ENCODE peak calls at places on chromosome 3, in four cellular contexts. One of them, this sample, is unnamed.

GRCh38 chr3:153338487-153338886 is 176.5 kb downstream of the RAP2B start:
- ATAC-seq in SK-N-SH treated with all-trans-retinoic acid at 6 μM for 48 hours: no peak
- ATAC-seq in activated T-cell treated with anti-CD3 and anti-CD28 coated beads, Interleukin-2, amount 50 U/mL, for 4 hours: no peak
- ATAC-seq in T-cell: no peak
- ATAC-seq in this sample: peak

GRCh38 chr3:23671901-23672589 is 133.7 kb upstream of the UBE2E1 start:
- ATAC-seq in SK-N-SH treated with all-trans-retinoic acid at 6 μM for 48 hours: no peak
- ATAC-seq in activated T-cell treated with anti-CD3 and anti-CD28 coated beads, Interleukin-2, amount 50 U/mL, for 4 hours: no peak
- ATAC-seq in T-cell: no peak
- ATAC-seq in this sample: no peak

GRCh38 chr3:100600181-100601042 is 9.0 kb upstream of the ADGRG7 start:
- ATAC-seq in SK-N-SH treated with all-trans-retinoic acid at 6 μM for 48 hours: no peak
- ATAC-seq in activated T-cell treated with anti-CD3 and anti-CD28 coated beads, Interleukin-2, amount 50 U/mL, for 4 hours: no peak
- ATAC-seq in T-cell: no peak
- ATAC-seq in this sample: peak

GRCh38 chr3:105518201-105518600 is 151.5 kb downstream of the ALCAM start:
- ATAC-seq in SK-N-SH treated with all-trans-retinoic acid at 6 μM for 48 hours: peak
- ATAC-seq in activated T-cell treated with anti-CD3 and anti-CD28 coated beads, Interleukin-2, amount 50 U/mL, for 4 hours: no peak
- ATAC-seq in T-cell: no peak
- ATAC-seq in this sample: no peak

GRCh38 chr3:49500408-49501257 is 30.6 kb downstream of the DAG1 start:
- ATAC-seq in SK-N-SH treated with all-trans-retinoic acid at 6 μM for 48 hours: peak
- ATAC-seq in activated T-cell treated with anti-CD3 and anti-CD28 coated beads, Interleukin-2, amount 50 U/mL, for 4 hours: peak
- ATAC-seq in T-cell: no peak
- ATAC-seq in this sample: peak

GRCh38 chr3:111072016-111072891 is 638 bp downstream of the NECTIN3 start:
- ATAC-seq in SK-N-SH treated with all-trans-retinoic acid at 6 μM for 48 hours: peak
- ATAC-seq in activated T-cell treated with anti-CD3 and anti-CD28 coated beads, Interleukin-2, amount 50 U/mL, for 4 hours: peak
- ATAC-seq in T-cell: peak
- ATAC-seq in this sample: peak

GRCh38 chr3:183038764-183039163 is 58.4 kb upstream of the DCUN1D1 start:
- ATAC-seq in SK-N-SH treated with all-trans-retinoic acid at 6 μM for 48 hours: no peak
- ATAC-seq in activated T-cell treated with anti-CD3 and anti-CD28 coated beads, Interleukin-2, amount 50 U/mL, for 4 hours: no peak
- ATAC-seq in T-cell: no peak
- ATAC-seq in this sample: no peak

GRCh38 chr3:39065197-39065596 is 13.4 kb downstream of the WDR48 start:
- ATAC-seq in SK-N-SH treated with all-trans-retinoic acid at 6 μM for 48 hours: peak
- ATAC-seq in activated T-cell treated with anti-CD3 and anti-CD28 coated beads, Interleukin-2, amount 50 U/mL, for 4 hours: peak
- ATAC-seq in T-cell: peak
- ATAC-seq in this sample: peak

GRCh38 chr3:129054605-129055104 is 5.9 kb upstream of the GP9 start:
- ATAC-seq in SK-N-SH treated with all-trans-retinoic acid at 6 μM for 48 hours: no peak
- ATAC-seq in activated T-cell treated with anti-CD3 and anti-CD28 coated beads, Interleukin-2, amount 50 U/mL, for 4 hours: no peak
- ATAC-seq in T-cell: no peak
- ATAC-seq in this sample: no peak

GRCh38 chr3:168030488-168031054 is 65.2 kb downstream of the GOLIM4 start:
- ATAC-seq in SK-N-SH treated with all-trans-retinoic acid at 6 μM for 48 hours: peak
- ATAC-seq in activated T-cell treated with anti-CD3 and anti-CD28 coated beads, Interleukin-2, amount 50 U/mL, for 4 hours: no peak
- ATAC-seq in T-cell: no peak
- ATAC-seq in this sample: no peak

GRCh38 chr3:44914936-44915335 is 40.5 kb downstream of the TGM4 start:
- ATAC-seq in SK-N-SH treated with all-trans-retinoic acid at 6 μM for 48 hours: peak
- ATAC-seq in activated T-cell treated with anti-CD3 and anti-CD28 coated beads, Interleukin-2, amount 50 U/mL, for 4 hours: no peak
- ATAC-seq in T-cell: no peak
- ATAC-seq in this sample: no peak

GRCh38 chr3:106587581-106587980 is 718.8 kb upstream of the CBLB start:
- ATAC-seq in SK-N-SH treated with all-trans-retinoic acid at 6 μM for 48 hours: no peak
- ATAC-seq in activated T-cell treated with anti-CD3 and anti-CD28 coated beads, Interleukin-2, amount 50 U/mL, for 4 hours: no peak
- ATAC-seq in T-cell: no peak
- ATAC-seq in this sample: no peak

GRCh38 chr3:42300778-42301177 is 34.8 kb upstream of the CCK start:
- ATAC-seq in SK-N-SH treated with all-trans-retinoic acid at 6 μM for 48 hours: no peak
- ATAC-seq in activated T-cell treated with anti-CD3 and anti-CD28 coated beads, Interleukin-2, amount 50 U/mL, for 4 hours: no peak
- ATAC-seq in T-cell: no peak
- ATAC-seq in this sample: no peak

GRCh38 chr3:121998030-121998580 is 23.9 kb downstream of the ILDR1 start:
- ATAC-seq in SK-N-SH treated with all-trans-retinoic acid at 6 μM for 48 hours: no peak
- ATAC-seq in activated T-cell treated with anti-CD3 and anti-CD28 coated beads, Interleukin-2, amount 50 U/mL, for 4 hours: no peak
- ATAC-seq in T-cell: no peak
- ATAC-seq in this sample: peak

GRCh38 chr3:194575484-194576210 is 57.6 kb downstream of the TMEM44 start:
- ATAC-seq in SK-N-SH treated with all-trans-retinoic acid at 6 μM for 48 hours: no peak
- ATAC-seq in activated T-cell treated with anti-CD3 and anti-CD28 coated beads, Interleukin-2, amount 50 U/mL, for 4 hours: no peak
- ATAC-seq in T-cell: no peak
- ATAC-seq in this sample: no peak

GRCh38 chr3:185754920-185755319 is 69.9 kb downstream of the IGF2BP2 start:
- ATAC-seq in SK-N-SH treated with all-trans-retinoic acid at 6 μM for 48 hours: no peak
- ATAC-seq in activated T-cell treated with anti-CD3 and anti-CD28 coated beads, Interleukin-2, amount 50 U/mL, for 4 hours: no peak
- ATAC-seq in T-cell: no peak
- ATAC-seq in this sample: no peak

GRCh38 chr3:98041350-98041749 is 6.2 kb upstream of the GABRR3 start:
- ATAC-seq in SK-N-SH treated with all-trans-retinoic acid at 6 μM for 48 hours: no peak
- ATAC-seq in activated T-cell treated with anti-CD3 and anti-CD28 coated beads, Interleukin-2, amount 50 U/mL, for 4 hours: no peak
- ATAC-seq in T-cell: no peak
- ATAC-seq in this sample: no peak

GRCh38 chr3:85159376-85159775 is 200.6 kb downstream of the CADM2 start:
- ATAC-seq in SK-N-SH treated with all-trans-retinoic acid at 6 μM for 48 hours: no peak
- ATAC-seq in activated T-cell treated with anti-CD3 and anti-CD28 coated beads, Interleukin-2, amount 50 U/mL, for 4 hours: no peak
- ATAC-seq in T-cell: no peak
- ATAC-seq in this sample: no peak

GRCh38 chr3:129593595-129594339 is 12.7 kb downstream of the PLXND1 start:
- ATAC-seq in SK-N-SH treated with all-trans-retinoic acid at 6 μM for 48 hours: no peak
- ATAC-seq in activated T-cell treated with anti-CD3 and anti-CD28 coated beads, Interleukin-2, amount 50 U/mL, for 4 hours: peak
- ATAC-seq in T-cell: peak
- ATAC-seq in this sample: peak

GRCh38 chr3:52019352-52020080 is 23.8 kb upstream of the RPL29 start:
- ATAC-seq in SK-N-SH treated with all-trans-retinoic acid at 6 μM for 48 hours: no peak
- ATAC-seq in activated T-cell treated with anti-CD3 and anti-CD28 coated beads, Interleukin-2, amount 50 U/mL, for 4 hours: no peak
- ATAC-seq in T-cell: no peak
- ATAC-seq in this sample: no peak

GRCh38 chr3:16433701-16434151 is 79.8 kb downstream of the RFTN1 start:
- ATAC-seq in SK-N-SH treated with all-trans-retinoic acid at 6 μM for 48 hours: no peak
- ATAC-seq in activated T-cell treated with anti-CD3 and anti-CD28 coated beads, Interleukin-2, amount 50 U/mL, for 4 hours: no peak
- ATAC-seq in T-cell: no peak
- ATAC-seq in this sample: no peak

GRCh38 chr3:59730608-59731007 is 680.8 kb upstream of the CFAP20DC start:
- ATAC-seq in SK-N-SH treated with all-trans-retinoic acid at 6 μM for 48 hours: no peak
- ATAC-seq in activated T-cell treated with anti-CD3 and anti-CD28 coated beads, Interleukin-2, amount 50 U/mL, for 4 hours: no peak
- ATAC-seq in T-cell: no peak
- ATAC-seq in this sample: no peak

GRCh38 chr3:165196577-165197561 is 685 bp upstream of the SLITRK3 start:
- ATAC-seq in SK-N-SH treated with all-trans-retinoic acid at 6 μM for 48 hours: peak
- ATAC-seq in activated T-cell treated with anti-CD3 and anti-CD28 coated beads, Interleukin-2, amount 50 U/mL, for 4 hours: no peak
- ATAC-seq in T-cell: no peak
- ATAC-seq in this sample: no peak

GRCh38 chr3:167166594-167167253 is 213.4 kb downstream of the ZBBX start:
- ATAC-seq in SK-N-SH treated with all-trans-retinoic acid at 6 μM for 48 hours: no peak
- ATAC-seq in activated T-cell treated with anti-CD3 and anti-CD28 coated beads, Interleukin-2, amount 50 U/mL, for 4 hours: no peak
- ATAC-seq in T-cell: no peak
- ATAC-seq in this sample: no peak

GRCh38 chr3:25404569-25404968 is 23.5 kb upstream of the RARB start:
- ATAC-seq in SK-N-SH treated with all-trans-retinoic acid at 6 μM for 48 hours: no peak
- ATAC-seq in activated T-cell treated with anti-CD3 and anti-CD28 coated beads, Interleukin-2, amount 50 U/mL, for 4 hours: no peak
- ATAC-seq in T-cell: no peak
- ATAC-seq in this sample: no peak

GRCh38 chr3:38019658-38020341 is 9.6 kb downstream of the PLCD1 start:
- ATAC-seq in SK-N-SH treated with all-trans-retinoic acid at 6 μM for 48 hours: no peak
- ATAC-seq in activated T-cell treated with anti-CD3 and anti-CD28 coated beads, Interleukin-2, amount 50 U/mL, for 4 hours: no peak
- ATAC-seq in T-cell: no peak
- ATAC-seq in this sample: no peak

GRCh38 chr3:37024092-37024491 is 30.8 kb downstream of the MLH1 start:
- ATAC-seq in SK-N-SH treated with all-trans-retinoic acid at 6 μM for 48 hours: peak
- ATAC-seq in activated T-cell treated with anti-CD3 and anti-CD28 coated beads, Interleukin-2, amount 50 U/mL, for 4 hours: no peak
- ATAC-seq in T-cell: no peak
- ATAC-seq in this sample: no peak

GRCh38 chr3:69738859-69739203 is 433 bp upstream of the MITF start:
- ATAC-seq in SK-N-SH treated with all-trans-retinoic acid at 6 μM for 48 hours: peak
- ATAC-seq in activated T-cell treated with anti-CD3 and anti-CD28 coated beads, Interleukin-2, amount 50 U/mL, for 4 hours: no peak
- ATAC-seq in T-cell: no peak
- ATAC-seq in this sample: no peak

GRCh38 chr3:193403307-193403706 is 24.8 kb upstream of the ATP13A5 start:
- ATAC-seq in SK-N-SH treated with all-trans-retinoic acid at 6 μM for 48 hours: no peak
- ATAC-seq in activated T-cell treated with anti-CD3 and anti-CD28 coated beads, Interleukin-2, amount 50 U/mL, for 4 hours: no peak
- ATAC-seq in T-cell: no peak
- ATAC-seq in this sample: no peak

GRCh38 chr3:31725976-31726375 is 193.3 kb downstream of the STT3B start:
- ATAC-seq in SK-N-SH treated with all-trans-retinoic acid at 6 μM for 48 hours: no peak
- ATAC-seq in activated T-cell treated with anti-CD3 and anti-CD28 coated beads, Interleukin-2, amount 50 U/mL, for 4 hours: no peak
- ATAC-seq in T-cell: no peak
- ATAC-seq in this sample: no peak

GRCh38 chr3:148883163-148883562 is 18.1 kb downstream of the CPA3 start:
- ATAC-seq in SK-N-SH treated with all-trans-retinoic acid at 6 μM for 48 hours: no peak
- ATAC-seq in activated T-cell treated with anti-CD3 and anti-CD28 coated beads, Interleukin-2, amount 50 U/mL, for 4 hours: no peak
- ATAC-seq in T-cell: no peak
- ATAC-seq in this sample: no peak

GRCh38 chr3:119643528-119643927 is 16.9 kb downstream of the POPDC2 start:
- ATAC-seq in SK-N-SH treated with all-trans-retinoic acid at 6 μM for 48 hours: peak
- ATAC-seq in activated T-cell treated with anti-CD3 and anti-CD28 coated beads, Interleukin-2, amount 50 U/mL, for 4 hours: no peak
- ATAC-seq in T-cell: no peak
- ATAC-seq in this sample: peak

GRCh38 chr3:195100903-195101591 is 169.9 kb downstream of the XXYLT1 start:
- ATAC-seq in SK-N-SH treated with all-trans-retinoic acid at 6 μM for 48 hours: peak
- ATAC-seq in activated T-cell treated with anti-CD3 and anti-CD28 coated beads, Interleukin-2, amount 50 U/mL, for 4 hours: no peak
- ATAC-seq in T-cell: no peak
- ATAC-seq in this sample: no peak

GRCh38 chr3:24545917-24546316 is 51.3 kb upstream of the THRB start:
- ATAC-seq in SK-N-SH treated with all-trans-retinoic acid at 6 μM for 48 hours: no peak
- ATAC-seq in activated T-cell treated with anti-CD3 and anti-CD28 coated beads, Interleukin-2, amount 50 U/mL, for 4 hours: no peak
- ATAC-seq in T-cell: no peak
- ATAC-seq in this sample: no peak

GRCh38 chr3:143601738-143602480 is 246.4 kb downstream of the SLC9A9 start:
- ATAC-seq in SK-N-SH treated with all-trans-retinoic acid at 6 μM for 48 hours: no peak
- ATAC-seq in activated T-cell treated with anti-CD3 and anti-CD28 coated beads, Interleukin-2, amount 50 U/mL, for 4 hours: no peak
- ATAC-seq in T-cell: no peak
- ATAC-seq in this sample: no peak

This sample was measured in activated T-helper 17 cell treated with anti-CD3 and anti-CD28 coated beads, Interleukin-2, amount 50 U/mL, for 72 hours.